ENCODE peak calls at places on chromosomes 4 and X, in four cellular contexts. One of them, this sample, is unnamed.

GRCh38 chr4:105619193-105619931 is 66.9 kb downstream of the ARHGEF38 start:
- DNase-seq in BE2C: peak; percentile 80
- DNase-seq in cardiac fibroblast: peak; percentile 67
- DNase-seq in AG04449: no peak
- DNase-seq in this sample: peak; percentile 74

GRCh38 chr4:6746721-6747689 is 31.0 kb downstream of the BLOC1S4 start:
- DNase-seq in BE2C: no peak
- DNase-seq in cardiac fibroblast: peak; percentile 34
- DNase-seq in AG04449: no peak
- DNase-seq in this sample: no peak

GRCh38 chrX:155056877-155057792 is 13.8 kb downstream of the CMC4 start:
- DNase-seq in cardiac fibroblast: peak; percentile 85
- DNase-seq in BE2C: peak; percentile 56
- DNase-seq in AG04449: no peak
- DNase-seq in this sample: no peak

GRCh38 chrX:39212456-39212855 is 411.2 kb downstream of the MID1IP1 start:
- DNase-seq in cardiac fibroblast: no peak
- DNase-seq in BE2C: no peak
- DNase-seq in AG04449: no peak
- DNase-seq in this sample: no peak

GRCh38 chr4:1504786-1505500 is 98.7 kb upstream of the NKX1-1 start:
- DNase-seq in AG04449: no peak
- DNase-seq in BE2C: no peak
- DNase-seq in cardiac fibroblast: no peak
- DNase-seq in this sample: no peak

GRCh38 chr4:139452000-139452399 is 1.9 kb upstream of the RAB33B start:
- DNase-seq in BE2C: no peak
- DNase-seq in cardiac fibroblast: no peak
- DNase-seq in AG04449: no peak
- DNase-seq in this sample: no peak

GRCh38 chrX:19479458-19479857 is 35.9 kb downstream of the MAP3K15 start:
- DNase-seq in AG04449: no peak
- DNase-seq in cardiac fibroblast: no peak
- DNase-seq in BE2C: no peak
- DNase-seq in this sample: no peak

GRCh38 chr4:45640281-45640680 is 483.6 kb downstream of the GABRG1 start:
- DNase-seq in cardiac fibroblast: no peak
- DNase-seq in AG04449: no peak
- DNase-seq in BE2C: no peak
- DNase-seq in this sample: no peak

GRCh38 chr4:96136056-96136455 is 296.2 kb downstream of the PDHA2 start:
- DNase-seq in AG04449: no peak
- DNase-seq in cardiac fibroblast: no peak
- DNase-seq in BE2C: no peak
- DNase-seq in this sample: no peak

GRCh38 chr4:166594326-166594946 is 639.9 kb downstream of the SPOCK3 start:
- DNase-seq in AG04449: no peak
- DNase-seq in cardiac fibroblast: peak; percentile 56
- DNase-seq in BE2C: peak; percentile 62
- DNase-seq in this sample: no peak

GRCh38 chr4:169102011-169102410 is 92.0 kb upstream of the CBR4 start:
- DNase-seq in BE2C: no peak
- DNase-seq in cardiac fibroblast: peak; percentile 12
- DNase-seq in AG04449: no peak
- DNase-seq in this sample: peak; percentile 50

GRCh38 chrX:24325231-24325630 is 11.4 kb upstream of the SUPT20HL2 start:
- DNase-seq in BE2C: no peak
- DNase-seq in AG04449: no peak
- DNase-seq in cardiac fibroblast: no peak
- DNase-seq in this sample: no peak

GRCh38 chr4:2962614-2963184 is 507 bp downstream of the NOP14 start:
- DNase-seq in BE2C: no peak
- DNase-seq in AG04449: no peak
- DNase-seq in cardiac fibroblast: peak; percentile 55
- DNase-seq in this sample: no peak

GRCh38 chr4:8537041-8537461 is 43.1 kb upstream of the GPR78 start:
- DNase-seq in AG04449: no peak
- DNase-seq in cardiac fibroblast: peak; percentile 74
- DNase-seq in BE2C: peak; percentile 31
- DNase-seq in this sample: peak; percentile 90

GRCh38 chr4:168551211-168551610 is 54.4 kb downstream of the PALLD start:
- DNase-seq in AG04449: no peak
- DNase-seq in cardiac fibroblast: peak; percentile 79
- DNase-seq in BE2C: no peak
- DNase-seq in this sample: no peak

GRCh38 chr4:98739718-98740117 is 81.3 kb upstream of the TSPAN5 start:
- DNase-seq in BE2C: no peak
- DNase-seq in cardiac fibroblast: no peak
- DNase-seq in AG04449: no peak
- DNase-seq in this sample: no peak

GRCh38 chr4:53943345-53944085 is 120.9 kb downstream of the CHIC2 start:
- DNase-seq in AG04449: no peak
- DNase-seq in BE2C: no peak
- DNase-seq in cardiac fibroblast: peak; percentile 73
- DNase-seq in this sample: peak; percentile 79

GRCh38 chr4:83178029-83178428 is 63.5 kb upstream of the PLAC8 start:
- DNase-seq in BE2C: no peak
- DNase-seq in cardiac fibroblast: no peak
- DNase-seq in AG04449: no peak
- DNase-seq in this sample: no peak

GRCh38 chr4:2251073-2251794 is 9.3 kb upstream of the HAUS3 start:
- DNase-seq in cardiac fibroblast: no peak
- DNase-seq in BE2C: peak; percentile 19
- DNase-seq in AG04449: no peak
- DNase-seq in this sample: no peak

GRCh38 chr4:168710353-168710946 is 213.6 kb downstream of the PALLD start:
- DNase-seq in AG04449: no peak
- DNase-seq in cardiac fibroblast: peak; percentile 83
- DNase-seq in BE2C: peak; percentile 14
- DNase-seq in this sample: peak; percentile 48

GRCh38 chr4:59060002-59060846 is 1950.0 kb upstream of the IGFBP7 start:
- DNase-seq in cardiac fibroblast: no peak
- DNase-seq in AG04449: no peak
- DNase-seq in BE2C: no peak
- DNase-seq in this sample: no peak

GRCh38 chr4:16377887-16378286 is 151.6 kb upstream of the TAPT1 start:
- DNase-seq in cardiac fibroblast: no peak
- DNase-seq in AG04449: no peak
- DNase-seq in BE2C: no peak
- DNase-seq in this sample: no peak

GRCh38 chr4:68291256-68291655 is 45.8 kb upstream of the TMPRSS11B start:
- DNase-seq in BE2C: no peak
- DNase-seq in cardiac fibroblast: no peak
- DNase-seq in AG04449: no peak
- DNase-seq in this sample: no peak

GRCh38 chrX:2136848-2137247 is 363.9 kb downstream of the DHRSX start:
- DNase-seq in BE2C: no peak
- DNase-seq in AG04449: no peak
- DNase-seq in cardiac fibroblast: no peak
- DNase-seq in this sample: no peak

GRCh38 chr4:159434496-159435241 is 331.8 kb downstream of the RAPGEF2 start:
- DNase-seq in AG04449: no peak
- DNase-seq in BE2C: no peak
- DNase-seq in cardiac fibroblast: peak; percentile 50
- DNase-seq in this sample: no peak

GRCh38 chr4:13540446-13541175 is 3.7 kb downstream of the NKX3-2 start:
- DNase-seq in cardiac fibroblast: no peak
- DNase-seq in BE2C: no peak
- DNase-seq in AG04449: no peak
- DNase-seq in this sample: no peak

GRCh38 chr4:92305148-92305877 is 1.5 kb downstream of the GRID2 start:
- DNase-seq in cardiac fibroblast: peak; percentile 54
- DNase-seq in AG04449: no peak
- DNase-seq in BE2C: peak; percentile 69
- DNase-seq in this sample: no peak

GRCh38 chr4:91284480-91284879 is 1019.3 kb upstream of the GRID2 start:
- DNase-seq in BE2C: no peak
- DNase-seq in cardiac fibroblast: no peak
- DNase-seq in AG04449: no peak
- DNase-seq in this sample: no peak

GRCh38 chrX:135591871-135592270 is 71.4 kb downstream of the INTS6L start:
- DNase-seq in AG04449: no peak
- DNase-seq in BE2C: no peak
- DNase-seq in cardiac fibroblast: no peak
- DNase-seq in this sample: no peak

GRCh38 chr4:76459291-76459723 is 24.3 kb downstream of the SHROOM3 start:
- DNase-seq in cardiac fibroblast: peak; percentile 88
- DNase-seq in AG04449: peak; percentile 24
- DNase-seq in BE2C: no peak
- DNase-seq in this sample: peak; percentile 94

GRCh38 chrX:153633048-153633447 is 14.0 kb upstream of the DUSP9 start:
- DNase-seq in cardiac fibroblast: no peak
- DNase-seq in BE2C: no peak
- DNase-seq in AG04449: no peak
- DNase-seq in this sample: no peak

GRCh38 chr4:129378346-129378745 is 282.4 kb downstream of the C4orf33 start:
- DNase-seq in BE2C: no peak
- DNase-seq in AG04449: no peak
- DNase-seq in cardiac fibroblast: no peak
- DNase-seq in this sample: no peak

DNA sequence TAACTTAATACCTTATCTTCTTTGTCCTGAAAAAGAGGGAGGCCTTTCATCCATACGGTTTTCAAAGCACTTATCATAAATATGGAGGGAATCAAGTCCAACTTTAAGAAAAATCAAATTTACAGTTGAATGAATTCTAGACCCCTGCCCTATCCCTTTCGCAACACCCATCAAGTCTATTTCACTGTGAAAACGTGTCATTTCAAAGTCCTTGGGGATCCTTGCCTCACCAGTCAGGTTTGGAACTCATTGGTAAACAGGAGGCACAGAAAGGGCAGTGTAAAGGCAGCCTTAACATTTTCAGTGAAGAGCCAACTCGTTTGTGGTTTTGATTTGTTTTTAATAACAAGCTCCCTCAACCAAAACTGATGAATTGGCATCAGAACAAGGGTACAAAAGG is 66.5 kb downstream of the AMOT start:
- DNase-seq in BE2C: no peak
- DNase-seq in AG04449: no peak
- DNase-seq in cardiac fibroblast: no peak
- DNase-seq in this sample: no peak
- TF ChIP-seq CTCF in BE2C: no peak
- TF ChIP-seq CTCF in AG04449: no peak
- TF ChIP-seq CTCF in cardiac fibroblast: no peak
- TF ChIP-seq CTCF in this sample: no peak

DNA sequence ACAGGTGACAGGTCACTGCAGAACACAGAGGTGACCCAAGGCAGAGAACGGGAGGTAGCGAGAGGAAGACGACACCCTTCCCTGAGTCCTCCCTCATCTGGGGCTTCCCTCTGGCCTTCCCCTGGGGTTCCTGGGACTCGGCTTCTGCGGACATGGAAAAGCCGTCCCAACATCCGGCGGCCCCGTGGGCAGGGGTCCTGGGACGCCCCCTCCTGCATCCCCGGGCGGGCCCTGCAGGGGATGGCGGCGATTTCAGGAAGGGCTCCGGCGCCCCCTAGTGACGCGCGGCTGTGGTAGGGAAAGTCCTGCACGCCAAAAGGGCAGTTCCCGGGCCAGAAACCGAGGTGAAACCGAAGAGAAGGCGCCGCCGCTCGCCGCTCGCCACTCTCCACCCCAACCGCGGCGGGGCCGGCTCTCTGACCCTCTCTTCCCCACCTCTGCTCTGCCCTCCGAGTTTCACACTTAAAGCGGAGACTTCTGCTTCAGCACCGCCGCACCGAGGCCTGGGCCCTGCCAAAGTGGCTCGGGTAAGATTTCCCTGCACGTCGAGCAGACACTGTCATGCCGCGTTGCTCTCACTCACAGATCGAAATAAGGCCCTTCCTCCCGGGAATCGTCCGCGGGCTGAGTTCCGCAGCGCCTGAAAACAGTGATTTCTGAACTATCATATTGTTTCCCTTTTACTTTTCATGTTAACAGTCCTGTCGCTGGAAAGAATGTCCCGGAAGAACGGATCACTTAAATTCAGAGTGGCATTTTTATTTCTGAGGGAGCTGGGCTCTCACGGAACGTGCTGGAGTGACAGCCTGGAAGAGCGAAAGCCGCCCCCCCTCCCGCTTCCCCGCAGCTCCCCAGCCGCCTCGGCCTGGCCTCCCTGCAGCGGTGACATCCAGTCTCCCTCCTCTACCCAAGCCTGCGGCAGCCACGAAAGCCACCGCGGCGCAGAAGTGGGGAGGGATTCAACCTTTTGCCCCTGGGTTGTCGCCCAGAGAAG is 110.6 kb downstream of the DCTD start:
- DNase-seq in BE2C: peak; percentile 86
- DNase-seq in AG04449: no peak
- DNase-seq in cardiac fibroblast: peak; percentile 76
- DNase-seq in this sample: no peak
- H3K4me3 ChIP-seq in BE2C: peak overlapping the region; percentile 49
- H3K4me3 ChIP-seq in AG04449: peak overlapping the region; percentile 58
- H3K4me3 ChIP-seq in cardiac fibroblast: peak overlapping the region; percentile 49
- H3K4me3 ChIP-seq in this sample: peak overlapping the region; percentile 59

DNA sequence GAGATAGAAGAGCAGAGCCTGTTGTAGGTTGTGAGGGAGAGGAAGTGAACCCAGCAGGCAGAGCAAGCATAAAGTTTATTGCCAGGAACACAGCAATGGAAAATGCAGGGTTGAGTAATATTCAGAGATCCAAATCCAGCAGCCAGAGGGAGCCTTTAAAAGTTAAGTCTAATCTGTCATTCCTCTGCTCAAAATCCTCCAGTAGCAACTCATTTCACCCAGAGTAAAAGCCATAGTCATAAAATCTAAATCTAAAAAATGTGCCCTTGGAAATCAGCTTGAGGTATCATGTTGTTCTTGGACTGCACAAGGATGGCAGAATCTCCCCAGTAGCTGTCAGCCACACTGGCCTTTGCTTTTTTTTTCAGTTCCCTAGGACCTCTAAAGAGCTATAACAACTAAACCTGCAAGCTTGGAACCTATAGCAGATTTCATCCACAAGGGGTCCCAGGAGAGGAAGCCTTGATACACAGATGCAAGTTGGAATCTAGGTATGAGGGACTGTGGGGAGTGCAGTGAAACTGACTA is 62.9 kb upstream of the FRAS1 start:
- DNase-seq in AG04449: peak; percentile 36
- DNase-seq in cardiac fibroblast: peak; percentile 82
- DNase-seq in BE2C: peak; percentile 71
- DNase-seq in this sample: no peak
- TF ChIP-seq CTCF in AG04449: peak; percentile 73
- TF ChIP-seq CTCF in cardiac fibroblast: peak; percentile 64
- TF ChIP-seq CTCF in BE2C: peak; percentile 88
- TF ChIP-seq CTCF in this sample: peak; percentile 79

GRCh38 chr4:124997907-124998306 is 285.4 kb upstream of the ANKRD50 start:
- DNase-seq in cardiac fibroblast: no peak
- DNase-seq in BE2C: no peak
- DNase-seq in AG04449: no peak
- DNase-seq in this sample: no peak

GRCh38 chr4:124993838-124994237 is 281.3 kb upstream of the ANKRD50 start:
- DNase-seq in AG04449: no peak
- DNase-seq in BE2C: no peak
- DNase-seq in cardiac fibroblast: no peak
- DNase-seq in this sample: no peak

DNA sequence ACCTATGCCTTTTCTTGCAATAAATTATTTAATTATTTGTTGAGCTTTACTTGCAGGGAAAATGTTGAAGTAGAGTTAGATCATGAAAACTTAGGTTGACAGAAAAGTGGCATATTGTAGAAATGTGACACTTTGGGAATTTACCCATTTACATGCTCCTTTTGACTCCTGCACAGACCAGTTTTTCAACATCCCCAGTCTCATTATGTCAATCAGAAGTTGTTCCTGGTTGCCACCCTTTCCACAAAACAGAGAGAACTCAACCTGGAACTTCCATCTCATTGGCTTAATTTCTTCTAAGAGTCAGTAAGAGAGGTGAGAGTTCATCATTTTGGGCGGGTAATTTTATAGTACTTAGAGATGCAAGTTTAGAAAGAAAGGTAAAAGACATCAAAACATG is 284.6 kb upstream of the ANKRD50 start:
- DNase-seq in cardiac fibroblast: no peak
- DNase-seq in AG04449: no peak
- DNase-seq in BE2C: no peak
- DNase-seq in this sample: no peak
- H3K4me3 ChIP-seq in cardiac fibroblast: no peak overlapping the region
- H3K4me3 ChIP-seq in AG04449: no peak overlapping the region
- H3K4me3 ChIP-seq in BE2C: no peak overlapping the region
- H3K4me3 ChIP-seq in this sample: no peak overlapping the region

This sample was measured in epithelial cell of proximal tubule.